ENCODE peak calls at places on chromosomes 4 and X, in ten cellular contexts. F is heart left ventricle, S is cardiac fibroblast, C is epithelial cell of esophagus, K is ovary, J is ascending aorta, E is mammary epithelial cell, R is IMR-90, V is psoas muscle, W is dorsolateral prefrontal cortex. A is an unnamed sample.
A peak's percentile ranks its signal among the peaks of the same experiment; 100 is the strongest.

GRCh38 chr4:182925298-182925738 is 8.1 kb upstream of the DCTD start:
- DNase-seq in F (peak; percentile 83), S (peak; percentile 79), C (peak; percentile 62), K (peak; percentile 54), J (no peak), E (peak; percentile 64), R (peak; percentile 84), V (peak; percentile 68), W (peak; percentile 58), A (peak; percentile 94)

GRCh38 chr4:39044364-39044946 is 12.2 kb upstream of the TMEM156 start:
- DNase-seq in F (peak; percentile 96), S (peak; percentile 95), C (peak; percentile 94), K (peak; percentile 93), J (peak; percentile 81), E (peak; percentile 92), R (peak; percentile 93), V (peak; percentile 95), W (peak; percentile 89), A (peak; percentile 96)

GRCh38 chr4:1410491-1411325 is 4.5 kb upstream of the NKX1-1 start:
- DNase-seq in F (peak; percentile 80), S (peak; percentile 54), C (peak; percentile 41), K (peak; percentile 74), J (no peak), E (peak; percentile 29), R (peak; percentile 16), V (peak; percentile 55), W (no peak), A (peak; percentile 78)

GRCh38 chr4:176834531-176834930 is 41.8 kb upstream of the VEGFC start:
- DNase-seq in F (no peak), S (peak; percentile 36), C (no peak), K (no peak), J (no peak), E (no peak), R (no peak), V (no peak), W (no peak), A (no peak)

GRCh38 chr4:121995790-121996537 is 44.1 kb upstream of the TRPC3 start:
- DNase-seq in F (no peak), S (no peak), C (no peak), K (no peak), J (no peak), E (no peak), R (peak; percentile 37), V (no peak), W (no peak), A (no peak)

GRCh38 chrX:9995855-9996339 is 28.7 kb downstream of the CLDN34 start:
- DNase-seq in F (peak; percentile 90), S (peak; percentile 90), C (peak; percentile 72), K (peak; percentile 88), J (no peak), E (peak; percentile 47), R (peak; percentile 79), V (peak; percentile 91), W (peak; percentile 78), A (peak; percentile 79)

GRCh38 chr4:10458190-10458589 is 964 bp upstream of the ZNF518B start:
- DNase-seq in F (no peak), S (no peak), C (no peak), K (no peak), J (no peak), E (no peak), R (no peak), V (no peak), W (no peak), A (no peak)

GRCh38 chr4:175035907-175036306 is 117.7 kb downstream of the ADAM29 start:
- DNase-seq in F (no peak), S (no peak), C (no peak), K (no peak), J (no peak), E (peak; percentile 33), R (no peak), V (no peak), W (no peak), A (no peak)

GRCh38 chr4:150140774-150141400 is 62.6 kb downstream of the DCLK2 start:
- DNase-seq in F (no peak), S (peak; percentile 67), C (peak; percentile 63), K (no peak), J (no peak), E (peak; percentile 60), R (peak; percentile 77), V (no peak), W (no peak), A (no peak)

GRCh38 chrX:68175569-68175968 is 257.7 kb downstream of the OPHN1 start:
- DNase-seq in F (no peak), S (peak; percentile 63), C (peak; percentile 25), K (no peak), J (no peak), E (peak; percentile 11), R (peak; percentile 72), V (no peak), W (no peak), A (no peak)

GRCh38 chrX:22220941-22221340 is 51.8 kb upstream of the CBLL2 start:
- DNase-seq in F (no peak), S (peak; percentile 2), C (peak; percentile 91), K (no peak), J (no peak), E (peak; percentile 80), R (peak; percentile 88), V (no peak), W (no peak), A (no peak)

DNA sequence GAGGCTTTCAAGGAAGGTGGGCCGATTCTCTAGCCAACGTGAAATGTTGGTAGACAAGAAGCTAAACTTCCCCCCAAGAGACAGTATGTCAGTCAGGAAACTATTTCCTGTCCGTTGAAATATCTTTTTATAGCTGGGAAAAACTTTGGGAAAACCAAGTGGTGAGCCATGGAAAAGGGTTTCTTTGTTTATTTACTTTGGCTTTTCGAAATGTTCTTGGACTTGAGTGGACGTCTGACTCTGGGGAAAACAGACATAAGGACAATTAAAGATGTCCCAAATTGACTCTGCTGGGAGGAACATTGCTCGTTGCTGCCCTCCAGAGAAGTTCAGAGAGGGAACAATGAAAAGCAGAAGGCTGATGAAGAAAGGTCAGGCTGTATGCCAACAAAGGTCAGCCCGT is 295.4 kb downstream of the RAPGEF2 start:
- DNase-seq in F (no peak), S (peak; percentile 24), C (no peak), K (no peak), J (no peak), E (no peak), R (peak; percentile 63), V (no peak), W (no peak), A (no peak)
- TF ChIP-seq CTCF in F (peak; percentile 38), S (peak; percentile 10), C (no peak), K (no peak), J (no peak), E (no peak), R (no peak), V (no peak), W (no peak), A (no peak)

DNA sequence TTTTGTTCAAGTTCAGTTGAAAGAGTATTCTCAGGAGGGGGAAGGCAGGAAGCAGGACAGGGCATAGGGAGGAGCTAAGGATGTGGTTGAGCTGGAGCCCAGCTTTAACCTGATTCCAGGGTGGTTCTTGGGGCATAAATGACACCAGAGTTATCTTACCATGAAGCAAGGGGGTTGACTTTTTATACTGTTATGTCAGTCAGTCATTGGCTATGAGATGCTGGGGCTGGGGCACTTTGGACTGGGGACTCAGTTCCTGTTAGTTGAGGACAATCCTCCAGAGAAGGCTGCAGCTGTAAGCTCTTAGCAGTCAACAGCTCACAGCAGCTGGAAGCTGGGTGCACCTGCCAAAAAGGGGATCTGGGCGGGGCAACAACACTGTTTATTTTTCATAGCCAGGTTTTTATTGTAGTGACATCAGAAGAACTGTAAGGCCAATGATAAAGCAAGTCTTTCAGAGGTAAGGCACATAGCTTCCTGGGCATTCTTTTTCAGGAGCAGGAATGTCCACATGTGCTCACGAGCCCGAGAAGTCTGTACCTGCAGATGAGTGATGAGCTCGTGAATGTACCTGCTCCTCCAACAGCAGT is 78.5 kb downstream of the MID1IP1 start:
- DNase-seq in F (peak; percentile 47), S (no peak), C (peak; percentile 83), K (no peak), J (no peak), E (peak; percentile 51), R (no peak), V (peak; percentile 72), W (no peak), A (no peak)
- H3K4me3 ChIP-seq in F (no peak overlapping the region), S (no peak overlapping the region), C (no peak overlapping the region), K (no peak overlapping the region), J (no peak overlapping the region), E (no peak overlapping the region), R (no peak overlapping the region), V (no peak overlapping the region), W (no peak overlapping the region), A (no peak overlapping the region)

GRCh38 chr4:166323250-166323649 is 450.2 kb downstream of the TLL1 start:
- DNase-seq in F (no peak), S (no peak), C (no peak), K (no peak), J (no peak), E (no peak), R (no peak), V (no peak), W (no peak), A (no peak)

GRCh38 chr4:166318810-166319525 is 445.9 kb downstream of the TLL1 start:
- DNase-seq in F (no peak), S (peak; percentile 34), C (peak; percentile 81), K (no peak), J (no peak), E (peak; percentile 81), R (peak; percentile 0), V (no peak), W (no peak), A (no peak)

DNA sequence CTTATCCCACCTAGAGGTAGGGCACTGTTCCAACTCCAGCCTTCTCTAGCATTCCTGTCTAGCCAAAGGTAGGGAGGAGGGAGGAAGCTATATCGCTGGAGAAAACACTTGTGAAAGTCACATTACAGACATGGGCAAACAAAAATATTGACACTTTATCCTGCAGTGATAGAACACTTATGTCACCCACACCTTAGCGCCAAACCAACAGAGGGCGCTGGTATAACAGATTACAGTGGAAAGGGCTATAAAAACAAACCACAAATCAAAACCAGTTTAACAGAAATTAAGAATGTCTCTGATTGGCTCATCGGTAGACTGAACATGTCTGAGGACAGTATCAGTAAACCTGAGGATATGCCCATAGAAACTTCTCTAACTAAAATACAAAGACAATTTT is 451.3 kb downstream of the TLL1 start:
- DNase-seq in F (no peak), S (peak; percentile 19), C (peak; percentile 61), K (no peak), J (no peak), E (peak; percentile 30), R (no peak), V (no peak), W (no peak), A (peak; percentile 70)
- TF ChIP-seq CTCF in F (no peak), S (peak; percentile 60), C (peak; percentile 50), K (no peak), J (no peak), E (peak; percentile 53), R (no peak), V (no peak), W (no peak), A (peak; percentile 68)

DNA sequence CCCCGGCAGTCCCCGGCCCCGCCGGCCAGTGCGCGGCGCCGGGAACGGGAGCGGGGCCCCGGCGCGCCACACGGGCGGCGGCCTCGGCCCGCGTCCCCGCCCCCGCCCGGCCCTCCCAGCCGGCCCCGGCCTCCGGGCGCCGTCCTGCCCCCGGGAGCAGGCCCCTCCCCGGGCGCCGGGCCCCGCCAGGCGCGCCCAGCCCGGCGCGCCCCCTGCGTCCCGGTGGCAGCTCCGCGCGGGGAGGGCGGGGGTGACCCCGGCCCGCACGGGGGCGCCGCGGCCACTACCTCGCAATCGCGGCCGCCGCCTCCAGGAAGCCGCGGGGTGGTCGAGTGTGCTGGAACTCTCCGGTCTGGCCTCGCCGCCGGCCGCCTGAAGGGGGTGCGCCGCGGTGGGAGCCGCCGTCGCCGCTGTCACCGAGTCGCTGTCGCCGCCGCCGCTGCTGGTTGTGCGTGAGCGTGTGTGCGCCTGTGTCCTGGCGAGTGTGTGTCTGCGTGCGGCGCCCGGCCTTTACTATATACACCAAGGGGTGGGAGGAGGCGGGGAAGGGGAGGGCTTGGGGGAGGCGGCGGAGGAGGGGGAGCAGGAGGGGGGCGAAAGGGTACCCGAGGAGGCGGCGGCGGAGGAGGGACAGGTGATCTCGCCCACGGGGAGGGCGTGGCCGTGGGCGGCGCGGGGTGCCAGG is at the start of gene RAI2:
- DNase-seq in F (peak; percentile 61), S (no peak), C (no peak), K (peak; percentile 66), J (no peak), E (no peak), R (no peak), V (peak; percentile 54), W (no peak), A (peak; percentile 25)
- H3K4me3 ChIP-seq in F (peak within 1 kb of the TSS; percentile 75), S (peak within 1 kb of the TSS; percentile 26), C (no peak within 1 kb of the TSS), K (peak within 1 kb of the TSS; percentile 73), J (peak within 1 kb of the TSS; percentile 86), E (no peak within 1 kb of the TSS), R (peak within 1 kb of the TSS; percentile 32), V (peak within 1 kb of the TSS; percentile 65), W (peak within 1 kb of the TSS; percentile 65), A (peak within 1 kb of the TSS; percentile 28)

A was measured in WERI-Rb-1.